ENCODE peak calls at places on chromosome 2, in six cellular contexts. A, C, E, G, Q and M are unnamed samples.

GRCh38 chr2:164430166-164430783 is 191.0 kb downstream of the GRB14 start:
- DNase-seq in G (peak), Q (no peak), E (peak), A (peak), C (no peak), M (peak)

GRCh38 chr2:203242518-203242917 is 3.7 kb downstream of the CYP20A1 start:
- DNase-seq in Q (no peak), E (no peak), C (no peak), A (no peak), G (no peak), M (no peak)

GRCh38 chr2:108602422-108602821 is 68.2 kb downstream of the LIMS1 start:
- DNase-seq in A (no peak), E (no peak), G (no peak), C (no peak), Q (no peak), M (no peak)

GRCh38 chr2:132804045-132804444 is 134.0 kb upstream of the LYPD1 start:
- DNase-seq in G (no peak), A (peak), C (no peak), Q (no peak), E (no peak), M (no peak)

GRCh38 chr2:237693281-237694039 is 66.1 kb downstream of the LRRFIP1 start:
- DNase-seq in Q (no peak), E (no peak), C (no peak), G (no peak), A (no peak), M (no peak)

GRCh38 chr2:133862400-133862977 is 294.2 kb upstream of the NCKAP5 start:
- DNase-seq in G (no peak), C (no peak), A (no peak), E (no peak), Q (no peak), M (no peak)

GRCh38 chr2:234406085-234406484 is 90.8 kb downstream of the ARL4C start:
- DNase-seq in C (no peak), A (no peak), E (peak), G (no peak), Q (no peak), M (no peak)

GRCh38 chr2:143787674-143788073 is 658.5 kb downstream of the ARHGAP15 start:
- DNase-seq in E (no peak), G (no peak), C (no peak), A (no peak), Q (no peak), M (no peak)

GRCh38 chr2:26455801-26456700 is 21.9 kb downstream of the OTOF start:
- DNase-seq in E (no peak), Q (no peak), A (no peak), G (no peak), C (no peak), M (no peak)

GRCh38 chr2:55093381-55093780 is 43.1 kb upstream of the RTN4 start:
- DNase-seq in E (no peak), A (no peak), G (no peak), C (no peak), Q (no peak), M (no peak)

GRCh38 chr2:190678444-190679162 is 29.7 kb downstream of the NAB1 start:
- DNase-seq in Q (no peak), A (no peak), E (no peak), C (peak), G (no peak), M (no peak)

GRCh38 chr2:241064008-241064801 is 37.9 kb downstream of the MTERF4 start:
- DNase-seq in G (no peak), E (no peak), A (no peak), Q (peak), C (peak), M (peak)

GRCh38 chr2:127164761-127165538 is 55.1 kb downstream of the CYP27C1 start:
- DNase-seq in C (no peak), A (no peak), E (no peak), Q (no peak), G (no peak), M (peak)

GRCh38 chr2:112173646-112174319 is 35.6 kb downstream of the FBLN7 start:
- DNase-seq in A (no peak), Q (no peak), E (peak), C (peak), G (no peak), M (no peak)